ENCODE peak calls at places on chromosomes 4 and X, in four cellular contexts. F is neural progenitor cell, T is hepatocyte, P is transverse colon. R is an unnamed sample.

GRCh38 chr4:105135746-105136145 is 10.9 kb upstream of the TET2 start:
- DNase-seq in F (no peak), T (no peak), P (no peak), R (no peak)

GRCh38 chrX:72495041-72495440 is 77.6 kb downstream of the HDAC8 start:
- DNase-seq in F (no peak), T (no peak), P (no peak), R (no peak)

GRCh38 chr4:71847300-71847699 is 63.4 kb upstream of the GC start:
- DNase-seq in F (no peak), T (no peak), P (no peak), R (no peak)

GRCh38 chr4:41661447-41662076 is 87.0 kb downstream of the PHOX2B start:
- DNase-seq in F (peak), T (peak), P (peak), R (peak)

GRCh38 chr4:24537025-24537424 is 47.3 kb downstream of the DHX15 start:
- DNase-seq in F (no peak), T (no peak), P (no peak), R (no peak)

GRCh38 chrX:134782796-134783195 is 124.5 kb upstream of the PLAC1 start:
- DNase-seq in F (peak), T (peak), P (no peak), R (no peak)

GRCh38 chr4:90137545-90137944 is 10.4 kb downstream of the CCSER1 start:
- DNase-seq in F (peak), T (peak), P (no peak), R (no peak)

GRCh38 chr4:101782546-101782945 is 8.0 kb upstream of the BANK1 start:
- DNase-seq in F (no peak), T (no peak), P (no peak), R (no peak)

GRCh38 chr4:113435893-113436292 is 325.6 kb downstream of the CAMK2D start:
- DNase-seq in F (no peak), T (no peak), P (no peak), R (peak)

GRCh38 chr4:38040619-38041018 is 80.4 kb downstream of the PTTG2 start:
- DNase-seq in F (no peak), T (no peak), P (no peak), R (no peak)

GRCh38 chr4:176718881-176719280 is 73.8 kb downstream of the VEGFC start:
- DNase-seq in F (no peak), T (no peak), P (no peak), R (no peak)

GRCh38 chr4:74021617-74022016 is 16.9 kb downstream of the CXCL3 start:
- DNase-seq in F (no peak), T (no peak), P (no peak), R (no peak)

GRCh38 chr4:77184961-77185360 is 28.0 kb downstream of the CCNG2 start:
- DNase-seq in F (no peak), T (no peak), P (no peak), R (no peak)

GRCh38 chr4:176588436-176588835 is 204.3 kb downstream of the VEGFC start:
- DNase-seq in F (no peak), T (no peak), P (no peak), R (no peak)

GRCh38 chr4:55854132-55854531 is 684 bp downstream of the EXOC1 start:
- DNase-seq in F (no peak), T (peak), P (no peak), R (no peak)

GRCh38 chr4:122576261-122577188 is 44.3 kb downstream of the IL21 start:
- DNase-seq in F (peak), T (peak), P (no peak), R (no peak)

GRCh38 chr4:59664771-59665170 is 1535.4 kb upstream of the ADGRL3 start:
- DNase-seq in F (no peak), T (no peak), P (no peak), R (no peak)

GRCh38 chr4:189124149-189124758 is 816.4 kb upstream of the FRG1 start:
- DNase-seq in F (peak), T (peak), P (no peak), R (peak)

GRCh38 chrX:2627272-2627867 is 63.7 kb upstream of the CD99 start:
- DNase-seq in F (peak), T (peak), P (peak), R (peak)

GRCh38 chr4:81085291-81085690 is 54.8 kb downstream of the BMP3 start:
- DNase-seq in F (no peak), T (no peak), P (no peak), R (no peak)

GRCh38 chr4:48268956-48269860 is at the start of gene TEC:
- DNase-seq in F (peak), T (peak), P (peak), R (no peak)

GRCh38 chr4:159298502-159298901 is 195.6 kb downstream of the RAPGEF2 start:
- DNase-seq in F (no peak), T (no peak), P (no peak), R (no peak)

GRCh38 chr4:111945014-111945413 is 200.2 kb upstream of the FAM241A start:
- DNase-seq in F (peak), T (peak), P (no peak), R (no peak)

GRCh38 chr4:15756361-15756861 is 21.7 kb upstream of the CD38 start:
- DNase-seq in F (no peak), T (no peak), P (peak), R (peak)

GRCh38 chr4:147088141-147088540 is 142.5 kb upstream of the TTC29 start:
- DNase-seq in F (no peak), T (no peak), P (no peak), R (no peak)

GRCh38 chr4:67918428-67918827 is 34.6 kb upstream of the TMPRSS11D start:
- DNase-seq in F (peak), T (no peak), P (no peak), R (no peak)

GRCh38 chrX:48835524-48836329 is at the start of gene PCSK1N:
- DNase-seq in F (peak), T (peak), P (no peak), R (no peak)

GRCh38 chrX:1239681-1240142 is 27.3 kb upstream of the CRLF2 start:
- DNase-seq in F (no peak), T (no peak), P (peak), R (no peak)

GRCh38 chr4:3431446-3431993 is 10.2 kb upstream of the HGFAC start:
- DNase-seq in F (no peak), T (no peak), P (no peak), R (no peak)

GRCh38 chr4:73508651-73509050 is 27.1 kb downstream of the AFM start:
- DNase-seq in F (no peak), T (no peak), P (peak), R (no peak)

GRCh38 chr4:21451032-21451431 is 497.5 kb downstream of the KCNIP4 start:
- DNase-seq in F (no peak), T (no peak), P (no peak), R (peak)

GRCh38 chrX:108312938-108313337 is 125.3 kb downstream of the COL4A6 start:
- DNase-seq in F (peak), T (no peak), P (no peak), R (peak)

GRCh38 chr4:15545371-15545770 is 75.7 kb downstream of the CC2D2A start:
- DNase-seq in F (no peak), T (no peak), P (no peak), R (no peak)

GRCh38 chr4:6272863-6273660 is 3.4 kb downstream of the WFS1 start:
- DNase-seq in F (no peak), T (peak), P (no peak), R (peak)

GRCh38 chr4:61783050-61783449 is 582.9 kb downstream of the ADGRL3 start:
- DNase-seq in F (no peak), T (no peak), P (no peak), R (no peak)

DNA sequence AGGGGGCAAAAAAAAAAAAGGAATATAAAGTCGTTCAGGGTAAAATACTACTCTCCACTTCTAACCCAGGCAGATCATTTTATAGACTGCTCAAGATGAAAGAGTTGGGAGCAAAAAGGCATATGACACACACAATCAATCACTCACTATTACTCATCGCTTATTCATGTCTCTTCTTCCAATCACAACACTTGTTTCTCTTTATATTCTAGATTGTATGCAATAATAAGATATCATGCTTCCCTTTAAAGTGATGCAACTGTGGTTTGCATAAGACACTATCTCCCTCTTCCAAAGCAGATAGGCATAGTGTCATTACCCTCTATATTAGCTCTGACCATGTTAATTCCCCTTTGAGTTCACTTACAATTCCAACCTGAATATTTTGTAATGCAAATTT is 154.8 kb upstream of the EPHA5 start:
- DNase-seq in F (no peak), T (no peak), P (no peak), R (no peak)
- TF ChIP-seq CTCF in F (no peak), T (no peak), P (no peak), R (no peak)

GRCh38 chrX:43885617-43886016 is 3.4 kb upstream of the MAOB start:
- DNase-seq in F (no peak), T (no peak), P (no peak), R (no peak)

GRCh38 chrX:43880439-43880838 is 1.8 kb downstream of the MAOB start:
- DNase-seq in F (no peak), T (no peak), P (no peak), R (no peak)

GRCh38 chrX:43878902-43879526 is 3.2 kb downstream of the MAOB start:
- DNase-seq in F (no peak), T (no peak), P (no peak), R (no peak)

GRCh38 chrX:43882294-43882681 is at the start of gene MAOB:
- DNase-seq in F (peak), T (peak), P (peak), R (no peak)

GRCh38 chrX:43881410-43882293 is 598 bp downstream of the MAOB start:
- DNase-seq in F (no peak), T (peak), P (peak), R (no peak)
- H3K4me3 ChIP-seq in F (peak), T (peak), P (peak), R (no peak)

DNA sequence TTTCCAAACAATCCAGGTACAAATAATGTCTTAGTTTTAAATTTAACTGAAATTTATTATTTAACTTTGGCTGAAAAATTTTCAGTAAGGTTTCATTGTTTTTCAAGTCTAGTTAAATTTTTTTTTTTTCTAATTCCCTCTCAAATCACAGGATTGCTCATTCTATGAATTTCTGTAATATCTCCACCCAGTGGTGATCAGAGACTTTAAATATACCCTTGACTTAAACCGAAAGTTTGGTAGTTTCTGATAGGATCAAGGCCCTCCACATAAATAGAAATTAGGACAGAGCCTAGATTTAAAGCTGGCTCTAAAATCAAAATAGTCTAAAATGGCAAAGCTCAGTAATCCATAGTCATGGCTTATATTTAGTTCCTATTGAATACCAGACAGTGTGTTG is 175.4 kb downstream of the TBCK start:
- DNase-seq in F (no peak), T (no peak), P (no peak), R (no peak)
- TF ChIP-seq CTCF in F (no peak), T (no peak), P (no peak), R (no peak)

GRCh38 chr4:84497835-84498202 is 1.3 kb downstream of the NKX6-1 start:
- DNase-seq in F (no peak), T (no peak), P (no peak), R (no peak)

GRCh38 chr4:84496356-84497219 is 2.5 kb downstream of the NKX6-1 start:
- DNase-seq in F (peak), T (no peak), P (no peak), R (no peak)

GRCh38 chr4:84494518-84494917 is 4.6 kb downstream of the NKX6-1 start:
- DNase-seq in F (no peak), T (no peak), P (no peak), R (no peak)

GRCh38 chr4:84497220-84497834 is 1.8 kb downstream of the NKX6-1 start:
- DNase-seq in F (peak), T (no peak), P (no peak), R (no peak)

DNA sequence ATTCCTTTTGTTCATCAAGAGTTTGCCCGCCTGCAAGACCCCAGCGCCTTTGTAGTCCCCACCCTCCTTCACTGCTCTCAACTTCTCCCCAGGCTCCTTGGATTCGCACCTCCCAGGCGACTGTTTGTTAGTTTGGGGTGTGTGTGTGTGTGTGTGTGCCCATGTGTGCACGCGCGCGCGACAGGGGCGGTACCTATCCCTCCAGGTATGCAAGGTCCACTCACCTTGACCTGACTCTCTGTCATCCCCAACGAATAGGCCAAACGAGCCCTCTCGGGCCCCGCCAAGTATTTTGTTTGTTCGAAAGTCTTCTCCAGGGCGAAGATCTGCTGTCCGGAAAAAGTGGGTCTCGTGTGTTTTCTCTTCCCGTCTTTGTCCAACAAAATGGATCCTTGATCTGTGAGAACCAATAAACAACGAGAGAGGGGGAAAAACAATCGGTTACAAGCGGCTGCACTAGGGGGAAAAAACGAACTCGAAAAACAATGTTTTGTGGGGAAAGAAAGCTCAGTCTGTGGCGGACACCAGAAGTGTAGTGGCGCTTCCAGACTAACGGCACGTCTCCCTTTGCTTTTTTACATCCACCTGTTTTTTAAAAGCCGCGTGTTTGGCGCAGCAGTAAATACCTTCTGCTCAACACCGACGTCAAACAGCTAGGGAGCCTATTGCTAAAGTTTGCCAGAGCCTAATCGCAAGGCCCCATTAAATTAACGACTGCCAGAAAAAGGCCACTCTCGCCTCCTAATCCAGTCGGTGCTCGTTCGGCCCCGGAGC is 3.5 kb downstream of the NKX6-1 start:
- DNase-seq in F (peak), T (no peak), P (no peak), R (no peak)
- H3K4me3 ChIP-seq in F (peak), T (no peak), P (no peak), R (no peak)